ENCODE peak calls at places on chromosomes 5 and 9, in seven cellular contexts. R is foreskin fibroblast; C is activated T-cell treated with anti-CD3 and anti-CD28 coated beads, Interleukin-2, amount 50 U/mL, for 72 hours; G is NAMALWA; W is NCI-H82; V is ACHN; O is brain microvascular endothelial cell. Z is an unnamed sample.

GRCh38 chr5:83844320-83845068 is 123.8 kb upstream of the HAPLN1 start:
- DNase-seq in R (no peak), C (peak), G (no peak), W (no peak), V (no peak), O (peak), Z (peak)

GRCh38 chr9:113620377-113621161 is 157.0 kb downstream of the RGS3 start:
- DNase-seq in R (peak), C (peak), G (no peak), W (no peak), V (peak), O (peak), Z (no peak)

GRCh38 chr5:72093231-72093630 is 14.0 kb upstream of the MAP1B start:
- DNase-seq in R (no peak), C (no peak), G (no peak), W (no peak), V (peak), O (no peak), Z (no peak)

GRCh38 chr5:145484195-145484594 is 350.9 kb downstream of the PRELID2 start:
- DNase-seq in R (peak), C (no peak), G (no peak), W (no peak), V (peak), O (peak), Z (no peak)

GRCh38 chr5:172688735-172689572 is 47.9 kb downstream of the NEURL1B start:
- DNase-seq in R (no peak), C (peak), G (peak), W (no peak), V (no peak), O (no peak), Z (peak)

GRCh38 chr5:82833277-82833676 is 243.9 kb downstream of the TMEM167A start:
- DNase-seq in R (no peak), C (no peak), G (no peak), W (no peak), V (no peak), O (no peak), Z (no peak)

GRCh38 chr5:172939045-172939444 is 20.2 kb upstream of the RPL26L1 start:
- DNase-seq in R (no peak), C (peak), G (peak), W (peak), V (peak), O (no peak), Z (no peak)

GRCh38 chr9:130997925-130998595 is 10.9 kb upstream of the LAMC3 start:
- DNase-seq in R (no peak), C (peak), G (peak), W (peak), V (peak), O (peak), Z (peak)

GRCh38 chr5:121251954-121252353 is 599.7 kb upstream of the FTMT start:
- DNase-seq in R (peak), C (no peak), G (no peak), W (no peak), V (no peak), O (peak), Z (no peak)

GRCh38 chr5:135203593-135204036 is 169.6 kb upstream of the PITX1 start:
- DNase-seq in R (no peak), C (no peak), G (peak), W (peak), V (peak), O (no peak), Z (no peak)

GRCh38 chr9:86098793-86099694 is at the start of gene GOLM1:
- DNase-seq in R (peak), C (peak), G (no peak), W (peak), V (peak), O (peak), Z (peak)

GRCh38 chr9:88258587-88258986 is 120.3 kb upstream of the SPATA31C2 start:
- DNase-seq in R (no peak), C (no peak), G (no peak), W (no peak), V (no peak), O (no peak), Z (no peak)

GRCh38 chr9:98189412-98189811 is 3.0 kb downstream of the CORO2A start:
- DNase-seq in R (no peak), C (no peak), G (no peak), W (peak), V (no peak), O (no peak), Z (no peak)

GRCh38 chr5:178213748-178214151 is 9.4 kb downstream of the HNRNPAB start:
- DNase-seq in R (no peak), C (no peak), G (peak), W (peak), V (no peak), O (no peak), Z (no peak)

GRCh38 chr9:119218293-119218692 is 150.9 kb downstream of the BRINP1 start:
- DNase-seq in R (no peak), C (no peak), G (no peak), W (no peak), V (no peak), O (no peak), Z (no peak)

GRCh38 chr5:67855523-67855922 is 360.0 kb upstream of the PIK3R1 start:
- DNase-seq in R (no peak), C (no peak), G (no peak), W (no peak), V (no peak), O (no peak), Z (no peak)

GRCh38 chr5:1468247-1468612 is 23.0 kb upstream of the SLC6A3 start:
- DNase-seq in R (no peak), C (no peak), G (peak), W (peak), V (peak), O (no peak), Z (no peak)

GRCh38 chr5:17882760-17883488 is 248.7 kb downstream of the TAF11L14 start:
- DNase-seq in R (no peak), C (no peak), G (no peak), W (peak), V (no peak), O (no peak), Z (no peak)

GRCh38 chr5:61472172-61472958 is 140.3 kb downstream of the ZSWIM6 start:
- DNase-seq in R (no peak), C (no peak), G (no peak), W (no peak), V (no peak), O (no peak), Z (no peak)

GRCh38 chr5:122162100-122162499 is 32.8 kb downstream of the ZNF474 start:
- DNase-seq in R (no peak), C (no peak), G (no peak), W (no peak), V (no peak), O (no peak), Z (no peak)

GRCh38 chr5:14444988-14445387 is 136.6 kb upstream of the OTULINL start:
- DNase-seq in R (peak), C (no peak), G (no peak), W (no peak), V (no peak), O (peak), Z (no peak)

GRCh38 chr9:27645166-27645840 is 72.0 kb upstream of the C9orf72 start:
- DNase-seq in R (no peak), C (no peak), G (no peak), W (peak), V (no peak), O (no peak), Z (no peak)

GRCh38 chr9:135906291-135907005 is 898 bp downstream of the CAMSAP1 start:
- DNase-seq in R (no peak), C (peak), G (no peak), W (peak), V (peak), O (no peak), Z (no peak)

GRCh38 chr5:177495243-177496060 is 2.0 kb downstream of the PDLIM7 start:
- DNase-seq in R (peak), C (peak), G (peak), W (peak), V (peak), O (peak), Z (peak)

GRCh38 chr5:180080670-180081280 is 9.2 kb upstream of the RNF130 start:
- DNase-seq in R (no peak), C (peak), G (no peak), W (no peak), V (no peak), O (no peak), Z (no peak)

GRCh38 chr9:113570749-113571711 is 107.5 kb downstream of the RGS3 start:
- DNase-seq in R (no peak), C (no peak), G (no peak), W (no peak), V (no peak), O (no peak), Z (no peak)

GRCh38 chr9:95213102-95213501 is 104.4 kb downstream of the FANCC start:
- DNase-seq in R (no peak), C (no peak), G (no peak), W (no peak), V (no peak), O (no peak), Z (no peak)

GRCh38 chr9:130962418-130963316 is 23.6 kb upstream of the FIBCD1 start:
- DNase-seq in R (peak), C (no peak), G (no peak), W (no peak), V (peak), O (peak), Z (no peak)

GRCh38 chr5:19047277-19047676 is 940.7 kb downstream of the CDH18 start:
- DNase-seq in R (no peak), C (no peak), G (no peak), W (no peak), V (no peak), O (no peak), Z (no peak)

GRCh38 chr9:131238402-131239021 is 37.8 kb downstream of the FAM78A start:
- DNase-seq in R (no peak), C (no peak), G (no peak), W (no peak), V (no peak), O (peak), Z (no peak)

GRCh38 chr9:73270967-73271722 is 119.5 kb downstream of the ANXA1 start:
- DNase-seq in R (peak), C (no peak), G (no peak), W (no peak), V (peak), O (peak), Z (no peak)

GRCh38 chr9:84667571-84668203 is 1.8 kb upstream of the NTRK2 start:
- DNase-seq in R (no peak), C (no peak), G (peak), W (peak), V (no peak), O (peak), Z (peak)

GRCh38 chr5:177022386-177023246 is at the start of gene ZNF346:
- DNase-seq in R (peak), C (peak), G (peak), W (peak), V (peak), O (peak), Z (peak)

GRCh38 chr9:27633754-27634153 is 60.5 kb upstream of the C9orf72 start:
- DNase-seq in R (no peak), C (no peak), G (no peak), W (no peak), V (no peak), O (no peak), Z (no peak)

GRCh38 chr9:134322781-134323241 is 3.4 kb upstream of the RXRA start:
- DNase-seq in R (no peak), C (no peak), G (no peak), W (no peak), V (no peak), O (no peak), Z (no peak)

Z was measured in GM20000.